ENCODE peak calls at places on chromosome X, in eight cellular contexts. E is stomach, F is body of pancreas, V is A549, I is transverse colon, Y is K562, X is NB4, Z is ovary. U is an unnamed sample.

GRCh38 chrX:112931900-112932299 is 91.3 kb upstream of the AMOT start:
- DNase-seq in E (no peak), F (no peak), V (no peak), I (no peak), Y (no peak), X (no peak), Z (no peak), U (no peak)

GRCh38 chrX:138765061-138765460 is 53.5 kb upstream of the FGF13 start:
- DNase-seq in E (no peak), F (no peak), V (no peak), I (no peak), Y (no peak), X (no peak), Z (no peak), U (no peak)

GRCh38 chrX:94751611-94752010 is 1077.6 kb downstream of the FAM133A start:
- DNase-seq in E (no peak), F (no peak), V (no peak), I (no peak), Y (no peak), X (peak; percentile 1), Z (no peak), U (no peak)

GRCh38 chrX:31800219-31800618 is 728.4 kb upstream of the FTHL17 start:
- DNase-seq in E (no peak), F (no peak), V (no peak), I (no peak), Y (no peak), X (no peak), Z (no peak), U (no peak)

GRCh38 chrX:42678133-42678532 is 99.8 kb downstream of the PPP1R2C start:
- DNase-seq in E (peak; percentile 46), F (peak; percentile 37), V (no peak), I (no peak), Y (no peak), X (no peak), Z (no peak), U (no peak)

GRCh38 chrX:94123062-94123461 is 449.1 kb downstream of the FAM133A start:
- DNase-seq in E (no peak), F (no peak), V (no peak), I (no peak), Y (no peak), X (peak; percentile 4), Z (no peak), U (no peak)

GRCh38 chrX:48107717-48108116 is 22.7 kb upstream of the SPACA5B start:
- DNase-seq in E (no peak), F (no peak), V (no peak), I (no peak), Y (peak; percentile 13), X (no peak), Z (no peak), U (no peak)

GRCh38 chrX:50996930-50997329 is 86.4 kb downstream of the BMP15 start:
- DNase-seq in E (no peak), F (no peak), V (no peak), I (no peak), Y (no peak), X (no peak), Z (no peak), U (no peak)

GRCh38 chrX:30275498-30275897 is 28.6 kb downstream of the MAGEB1 start:
- DNase-seq in E (no peak), F (no peak), V (no peak), I (no peak), Y (no peak), X (peak; percentile 22), Z (no peak), U (no peak)

GRCh38 chrX:103584606-103585005 is 709 bp upstream of the TCEAL4 start:
- DNase-seq in E (no peak), F (no peak), V (no peak), I (no peak), Y (no peak), X (no peak), Z (no peak), U (peak; percentile 35)

GRCh38 chrX:118595501-118596042 is 100.0 kb downstream of the DOCK11 start:
- DNase-seq in E (no peak), F (no peak), V (no peak), I (no peak), Y (no peak), X (no peak), Z (no peak), U (no peak)

GRCh38 chrX:107562482-107562881 is 65.8 kb upstream of the PRPS1 start:
- DNase-seq in E (no peak), F (no peak), V (no peak), I (no peak), Y (no peak), X (no peak), Z (no peak), U (no peak)

GRCh38 chrX:144275403-144275802 is 391.5 kb downstream of the UBE2NL start:
- DNase-seq in E (no peak), F (no peak), V (no peak), I (no peak), Y (no peak), X (no peak), Z (no peak), U (no peak)

GRCh38 chrX:150694738-150695410 is 1.7 kb downstream of the MTMR1 start:
- DNase-seq in E (no peak), F (no peak), V (no peak), I (no peak), Y (peak; percentile 17), X (peak; percentile 71), Z (no peak), U (no peak)
- H3K4me3 ChIP-seq in E (peak overlapping the region; percentile 56), F (no peak overlapping the region), V (no peak overlapping the region), I (no peak overlapping the region), Y (no peak overlapping the region), X (no peak overlapping the region), Z (no peak overlapping the region), U (no peak overlapping the region)

DNA sequence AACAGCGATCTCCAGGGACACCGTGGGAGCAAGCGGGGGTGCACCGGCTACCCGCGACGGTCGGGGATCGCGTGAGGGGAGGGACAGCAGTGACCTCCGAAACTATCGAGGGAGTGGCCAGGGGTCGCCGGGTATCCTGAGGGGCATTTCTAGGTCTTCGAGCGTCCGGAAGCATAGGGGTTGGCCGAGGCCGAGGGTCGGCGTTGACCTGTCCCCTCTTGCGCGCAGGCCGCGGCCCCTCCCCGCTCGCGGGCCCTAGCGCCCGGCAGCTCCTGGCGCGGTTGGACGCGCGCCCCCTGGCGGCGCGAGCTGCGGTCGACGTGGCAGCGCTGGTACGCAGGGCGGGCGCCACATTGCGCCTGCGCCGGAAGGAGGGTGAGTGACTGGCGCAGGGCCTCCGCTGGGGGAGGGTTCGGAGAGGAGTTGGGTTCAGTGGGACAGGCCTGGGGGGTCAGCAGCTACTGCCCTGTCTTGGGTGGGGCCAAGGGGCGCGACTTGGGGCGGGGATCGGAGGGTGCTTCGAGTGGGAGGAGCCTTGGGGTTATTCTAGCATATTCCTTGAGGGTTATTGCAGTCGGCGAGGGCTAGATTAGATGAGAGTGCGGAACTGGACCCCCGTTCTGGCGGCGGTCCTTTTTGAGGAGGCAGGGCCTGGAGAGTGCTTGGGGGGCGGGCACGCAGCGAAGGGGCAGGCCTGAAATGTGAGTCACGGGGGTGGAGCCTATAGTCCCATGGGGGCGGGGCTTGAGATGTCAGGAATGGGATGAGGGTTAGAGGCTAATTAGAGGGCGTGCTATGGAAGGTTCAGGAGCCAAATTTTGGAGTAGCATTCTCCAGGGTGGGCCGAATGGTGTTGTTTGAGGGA is 1.2 kb downstream of the MAGIX start:
- DNase-seq in E (peak; percentile 86), F (peak; percentile 91), V (peak; percentile 72), I (peak; percentile 88), Y (peak; percentile 68), X (peak; percentile 87), Z (peak; percentile 88), U (peak; percentile 89)
- TF ChIP-seq POLR2A in E (no peak), F (peak; percentile 43), V (peak; percentile 25), I (no peak), Y (peak; percentile 22), X (peak; percentile 51), Z (peak; percentile 36), U (peak; percentile 76)

GRCh38 chrX:45621356-45622041 is 420.8 kb upstream of the DIPK2B start:
- DNase-seq in E (no peak), F (no peak), V (no peak), I (no peak), Y (no peak), X (no peak), Z (no peak), U (no peak)
- H3K4me3 ChIP-seq in E (no peak overlapping the region), F (no peak overlapping the region), V (no peak overlapping the region), I (no peak overlapping the region), Y (no peak overlapping the region), X (no peak overlapping the region), Z (no peak overlapping the region), U (no peak overlapping the region)

DNA sequence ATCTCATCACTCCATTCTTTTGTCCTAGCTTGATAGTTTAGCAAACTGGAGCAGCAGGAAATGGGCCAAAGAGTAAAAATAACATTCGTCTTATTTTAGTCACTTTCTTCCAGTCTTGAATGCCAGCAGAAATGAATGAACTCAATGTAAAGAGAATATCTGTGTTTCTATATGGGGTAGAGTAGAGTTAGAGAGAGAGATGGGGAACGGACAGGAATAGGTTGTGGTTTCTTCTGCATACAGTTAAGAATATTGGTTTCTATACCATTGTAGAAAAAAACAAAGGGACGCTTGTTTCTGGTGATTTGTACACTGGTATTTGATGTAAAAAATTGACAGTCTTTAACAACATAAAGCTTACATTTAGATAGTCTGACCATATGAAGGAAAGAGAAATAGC is 8.9 kb downstream of the GPR174 start:
- DNase-seq in E (no peak), F (no peak), V (no peak), I (no peak), Y (no peak), X (no peak), Z (no peak), U (no peak)
- TF ChIP-seq POLR2A in E (no peak), F (no peak), V (no peak), I (no peak), Y (no peak), X (no peak), Z (no peak), U (no peak)

GRCh38 chrX:150577174-150577573 is 8.8 kb downstream of the MTM1 start:
- DNase-seq in E (no peak), F (no peak), V (no peak), I (no peak), Y (no peak), X (no peak), Z (no peak), U (no peak)
- H3K4me3 ChIP-seq in E (no peak overlapping the region), F (no peak overlapping the region), V (no peak overlapping the region), I (no peak overlapping the region), Y (no peak overlapping the region), X (no peak overlapping the region), Z (no peak overlapping the region), U (no peak overlapping the region)